ENCODE peak calls at places on chromosomes 7 and 10, in four cellular contexts. B, N, Q and M are unnamed samples.

GRCh38 chr10:12499587-12499986 is 150.2 kb downstream of the CAMK1D start:
- DNase-seq in B (no peak), N (no peak), Q (no peak), M (no peak)

GRCh38 chr10:101932182-101932581 is 88.6 kb upstream of the KCNIP2 start:
- DNase-seq in B (no peak), N (no peak), Q (no peak), M (no peak)

GRCh38 chr7:98178321-98178720 is 32.9 kb upstream of the BHLHA15 start:
- DNase-seq in B (no peak), N (no peak), Q (no peak), M (no peak)

GRCh38 chr7:150904342-150904909 is 52.1 kb downstream of the AOC1 start:
- DNase-seq in B (no peak), N (no peak), Q (no peak), M (no peak)

GRCh38 chr10:124565565-124566221 is 104.1 kb downstream of the LHPP start:
- DNase-seq in B (no peak), N (peak; percentile 53), Q (peak; percentile 64), M (peak; percentile 73)

GRCh38 chr10:83617692-83618325 is 521.5 kb upstream of the GHITM start:
- DNase-seq in B (no peak), N (no peak), Q (no peak), M (no peak)

GRCh38 chr7:29807179-29807841 is 1.0 kb downstream of the WIPF3 start:
- DNase-seq in B (no peak), N (no peak), Q (peak; percentile 50), M (no peak)

GRCh38 chr10:31118561-31118960 is 86.9 kb upstream of the ZNF438 start:
- DNase-seq in B (peak; percentile 62), N (no peak), Q (no peak), M (no peak)

GRCh38 chr7:79664884-79665676 is 211.6 kb upstream of the MAGI2 start:
- DNase-seq in B (no peak), N (no peak), Q (no peak), M (no peak)

GRCh38 chr10:58778966-58779365 is 266.3 kb downstream of the BICC1 start:
- DNase-seq in B (no peak), N (no peak), Q (no peak), M (no peak)

GRCh38 chr10:104040382-104040781 is 45.3 kb downstream of the COL17A1 start:
- DNase-seq in B (no peak), N (no peak), Q (no peak), M (no peak)

GRCh38 chr10:113522460-113522859 is 30.4 kb upstream of the HABP2 start:
- DNase-seq in B (peak; percentile 3), N (no peak), Q (no peak), M (no peak)

GRCh38 chr10:133462512-133463305 is 9.0 kb downstream of the SCART1 start:
- DNase-seq in B (no peak), N (no peak), Q (no peak), M (no peak)

GRCh38 chr7:38102486-38102885 is 75.6 kb upstream of the STARD3NL start:
- DNase-seq in B (peak; percentile 1), N (no peak), Q (no peak), M (no peak)

GRCh38 chr10:6667679-6668270 is 87.7 kb upstream of the PRKCQ start:
- DNase-seq in B (peak; percentile 43), N (peak; percentile 0), Q (peak; percentile 35), M (no peak)

GRCh38 chr10:3987142-3987974 is 202.3 kb upstream of the KLF6 start:
- DNase-seq in B (peak; percentile 34), N (no peak), Q (no peak), M (no peak)

GRCh38 chr10:84654671-84655070 is 326.3 kb downstream of the CCSER2 start:
- DNase-seq in B (no peak), N (no peak), Q (no peak), M (no peak)

GRCh38 chr7:133478591-133479135 is 225.8 kb downstream of the EXOC4 start:
- DNase-seq in B (no peak), N (no peak), Q (no peak), M (no peak)

GRCh38 chr10:67629461-67629971 is 66.5 kb downstream of the CTNNA3 start:
- DNase-seq in B (peak; percentile 57), N (no peak), Q (no peak), M (no peak)

GRCh38 chr10:117004238-117004626 is 755 bp downstream of the SHTN1 start:
- DNase-seq in B (peak; percentile 2), N (no peak), Q (no peak), M (no peak)

GRCh38 chr10:59177031-59177861 is 803 bp downstream of the PHYHIPL start:
- DNase-seq in B (peak; percentile 79), N (peak; percentile 60), Q (peak; percentile 58), M (peak; percentile 63)

GRCh38 chr10:3948843-3949242 is 163.8 kb upstream of the KLF6 start:
- DNase-seq in B (peak; percentile 79), N (peak; percentile 37), Q (no peak), M (no peak)

GRCh38 chr7:85041599-85042216 is 145.1 kb downstream of the SEMA3D start:
- DNase-seq in B (peak; percentile 69), N (peak; percentile 64), Q (peak; percentile 74), M (peak; percentile 77)